ENCODE peak calls at places on chromosomes 2 and 18, in seven cellular contexts. W is BJ, L is AG09319, X is foreskin fibroblast, T is fibroblast of pulmonary artery, F is left ventricle myocardium inferior, J is tibial artery. Q is an unnamed sample.

GRCh38 chr2:85712849-85713612 is 18.9 kb downstream of the GNLY start:
- DNase-seq in F (peak), L (no peak), T (peak), W (no peak), J (peak), X (peak), Q (no peak)

GRCh38 chr2:48932667-48933066 is 177.1 kb upstream of the LHCGR start:
- DNase-seq in T (no peak), L (no peak), F (no peak), W (no peak), X (no peak), J (no peak), Q (no peak)

GRCh38 chr18:24778810-24779418 is 318.5 kb downstream of the HRH4 start:
- DNase-seq in X (no peak), F (no peak), T (no peak), L (no peak), J (no peak), W (no peak), Q (no peak)

GRCh38 chr18:3340015-3340681 is 78.2 kb downstream of the MYL12B start:
- DNase-seq in J (no peak), X (peak), F (no peak), W (no peak), T (peak), L (no peak), Q (no peak)

GRCh38 chr2:235080108-235080507 is 128.3 kb downstream of the SH3BP4 start:
- DNase-seq in L (no peak), W (no peak), X (peak), T (no peak), F (no peak), J (no peak), Q (no peak)

GRCh38 chr18:48803951-48804855 is 146.6 kb downstream of the SMAD7 start:
- DNase-seq in X (no peak), W (no peak), F (peak), L (no peak), T (no peak), J (peak), Q (no peak)

GRCh38 chr2:133674433-133675331 is 106.4 kb upstream of the NCKAP5 start:
- DNase-seq in L (peak), J (no peak), F (peak), X (peak), W (peak), T (peak), Q (peak)

GRCh38 chr2:8481463-8482009 is 200.3 kb upstream of the ID2 start:
- DNase-seq in L (no peak), J (peak), W (no peak), X (no peak), F (no peak), T (no peak), Q (no peak)

GRCh38 chr2:235678712-235679111 is 184.9 kb downstream of the AGAP1 start:
- DNase-seq in J (no peak), F (no peak), W (no peak), L (no peak), T (no peak), X (no peak), Q (no peak)

GRCh38 chr2:214946949-214947348 is 137.5 kb upstream of the BARD1 start:
- DNase-seq in J (no peak), T (no peak), W (no peak), F (no peak), X (no peak), L (no peak), Q (no peak)

GRCh38 chr2:60552851-60553495 is 481 bp downstream of the BCL11A start:
- DNase-seq in J (no peak), W (no peak), T (no peak), L (no peak), F (no peak), X (no peak), Q (no peak)

GRCh38 chr2:239879423-239880084 is 145.6 kb downstream of the NDUFA10 start:
- DNase-seq in L (no peak), F (no peak), W (no peak), X (no peak), T (no peak), J (peak), Q (no peak)

GRCh38 chr2:108616731-108617161 is 82.5 kb downstream of the LIMS1 start:
- DNase-seq in F (no peak), L (no peak), J (no peak), X (peak), T (no peak), W (no peak), Q (peak)

GRCh38 chr2:207048421-207048820 is 109.1 kb downstream of the CPO start:
- DNase-seq in J (no peak), W (no peak), X (no peak), F (no peak), T (no peak), L (no peak), Q (no peak)

GRCh38 chr2:128303095-128303791 is 15.4 kb downstream of the HS6ST1 start:
- DNase-seq in W (no peak), X (no peak), F (no peak), J (no peak), L (no peak), T (no peak), Q (no peak)

GRCh38 chr2:177998006-177998405 is 74.6 kb downstream of the PDE11A start:
- DNase-seq in L (no peak), F (no peak), J (no peak), X (no peak), T (peak), W (peak), Q (peak)

GRCh38 chr18:9796933-9797549 is 88.7 kb upstream of the TXNDC2 start:
- DNase-seq in T (no peak), W (no peak), L (no peak), X (peak), J (no peak), F (no peak), Q (no peak)

GRCh38 chr18:36312806-36313395 is 15.4 kb downstream of the FHOD3 start:
- DNase-seq in J (no peak), L (no peak), X (peak), F (no peak), T (peak), W (no peak), Q (no peak)

GRCh38 chr2:233952335-233952734 is 35.2 kb downstream of the TRPM8 start:
- DNase-seq in X (no peak), J (no peak), L (no peak), T (no peak), W (no peak), F (no peak), Q (no peak)

GRCh38 chr2:8761529-8762164 is 75.8 kb downstream of the KIDINS220 start:
- DNase-seq in T (peak), L (peak), X (peak), F (no peak), J (no peak), W (no peak), Q (peak)

GRCh38 chr18:13005289-13005688 is 14.1 kb downstream of the CEP192 start:
- DNase-seq in J (no peak), L (no peak), X (no peak), T (no peak), W (no peak), F (no peak), Q (no peak)

GRCh38 chr2:101047075-101047766 is 45.1 kb downstream of the RPL31 start:
- DNase-seq in J (no peak), W (no peak), F (no peak), T (peak), X (no peak), L (no peak), Q (no peak)

GRCh38 chr2:9809064-9809356 is 34.3 kb upstream of the TAF1B start:
- DNase-seq in T (no peak), L (no peak), F (no peak), J (no peak), W (no peak), X (no peak), Q (no peak)

GRCh38 chr2:38262514-38262871 is 114.6 kb downstream of the ATL2 start:
- DNase-seq in W (no peak), X (no peak), L (no peak), F (no peak), T (no peak), J (no peak), Q (no peak)

GRCh38 chr2:102606353-102606752 is 13.0 kb upstream of the SLC9A2 start:
- DNase-seq in T (no peak), X (peak), L (no peak), W (peak), F (no peak), J (no peak), Q (no peak)

GRCh38 chr2:128442891-128443302 is 124.2 kb upstream of the HS6ST1 start:
- DNase-seq in W (no peak), F (no peak), X (no peak), J (peak), T (peak), L (no peak), Q (no peak)

GRCh38 chr18:23591011-23591410 is 4.7 kb upstream of the NPC1 start:
- DNase-seq in L (no peak), T (no peak), F (no peak), J (no peak), W (no peak), X (peak), Q (no peak)

GRCh38 chr18:41871229-41872000 is 83.6 kb upstream of the PIK3C3 start:
- DNase-seq in J (no peak), F (no peak), L (no peak), T (no peak), X (peak), W (no peak), Q (no peak)

GRCh38 chr2:62794791-62795190 is 89.3 kb downstream of the EHBP1 start:
- DNase-seq in W (no peak), J (no peak), X (peak), L (no peak), F (no peak), T (peak), Q (no peak)

GRCh38 chr2:190050001-190050400 is 12.5 kb downstream of the MSTN start:
- DNase-seq in W (no peak), J (no peak), T (peak), X (no peak), F (no peak), L (no peak), Q (no peak)

GRCh38 chr2:48339451-48339850 is 190.5 kb upstream of the STON1 start:
- DNase-seq in F (no peak), W (no peak), X (peak), L (no peak), J (no peak), T (no peak), Q (no peak)

GRCh38 chr2:20016346-20016745 is 3.9 kb upstream of the MATN3 start:
- DNase-seq in J (no peak), T (no peak), W (no peak), F (no peak), L (no peak), X (no peak), Q (no peak)

GRCh38 chr2:47051562-47051961 is 103.5 kb downstream of the STPG4 start:
- DNase-seq in X (no peak), F (no peak), T (no peak), J (no peak), L (no peak), W (no peak), Q (no peak)

GRCh38 chr2:200122683-200123082 is 167.3 kb downstream of the MAIP1 start:
- DNase-seq in J (no peak), L (no peak), T (no peak), W (no peak), X (peak), F (no peak), Q (no peak)

GRCh38 chr2:204187513-204188088 is 251.0 kb downstream of the ICOS start:
- DNase-seq in T (no peak), W (no peak), J (no peak), X (no peak), F (no peak), L (no peak), Q (no peak)

GRCh38 chr2:182650704-182651103 is 65.4 kb upstream of the DNAJC10 start:
- DNase-seq in T (peak), F (no peak), J (no peak), L (peak), W (peak), X (peak), Q (peak)

GRCh38 chr2:196840171-196840570 is 31.0 kb upstream of the C2orf66 start:
- DNase-seq in L (no peak), X (peak), T (no peak), W (no peak), J (no peak), F (no peak), Q (no peak)

GRCh38 chr18:25189391-25190185 is 162.4 kb downstream of the ZNF521 start:
- DNase-seq in X (no peak), W (no peak), T (no peak), F (no peak), L (no peak), J (no peak), Q (no peak)

GRCh38 chr2:160516547-160517365 is 23.1 kb upstream of the RBMS1 start:
- DNase-seq in L (no peak), J (no peak), F (no peak), W (no peak), X (peak), T (no peak), Q (no peak)

Q was measured in GM04504.